ENCODE peak calls at places on chromosomes 16 and 17, in ten cellular contexts. S is transverse colon, T is neural progenitor cell, C is OCI-LY7, L is heart right ventricle, H is MM.1S, N is breast epithelium, X is GM23338, O is IMR-90, A is right lobe of liver. G is an unnamed sample.

GRCh38 chr16:66519974-66520373 is 29.9 kb downstream of the TK2 start:
- DNase-seq in A (no peak), X (no peak), O (no peak), L (no peak), T (no peak), S (no peak), C (no peak), H (no peak), N (no peak), G (no peak)

GRCh38 chr16:77212736-77213541 is 13.7 kb downstream of the SYCE1L start:
- DNase-seq in C (peak; percentile 55), T (peak; percentile 74), H (peak; percentile 19), S (peak; percentile 75), N (peak; percentile 65), L (peak; percentile 53), A (peak; percentile 77), O (no peak), X (peak; percentile 84), G (no peak)

GRCh38 chr17:60627113-60627512 is 27.1 kb downstream of the PPM1D start:
- DNase-seq in H (no peak), C (no peak), T (no peak), S (no peak), X (no peak), L (no peak), O (no peak), A (no peak), N (no peak), G (no peak)

GRCh38 chr16:4318171-4318910 is 2.5 kb downstream of the GLIS2 start:
- DNase-seq in A (no peak), N (no peak), X (no peak), O (no peak), S (no peak), L (no peak), C (no peak), T (peak; percentile 43), H (no peak), G (no peak)

GRCh38 chr17:61175298-61176142 is 224.1 kb upstream of the TBX2 start:
- DNase-seq in L (no peak), S (no peak), X (no peak), T (no peak), H (no peak), A (no peak), O (no peak), C (no peak), N (no peak), G (no peak)

GRCh38 chr17:38674013-38674748 is 576 bp downstream of the EPOP start:
- DNase-seq in N (no peak), O (no peak), H (peak; percentile 29), C (peak; percentile 56), X (peak; percentile 53), T (peak; percentile 65), L (peak; percentile 25), A (peak; percentile 35), S (peak; percentile 22), G (peak; percentile 35)

GRCh38 chr17:63035271-63035670 is 69.2 kb downstream of the TANC2 start:
- DNase-seq in X (no peak), S (no peak), N (no peak), L (no peak), T (no peak), O (peak; percentile 90), C (no peak), H (no peak), A (no peak), G (no peak)

GRCh38 chr17:35345926-35346771 is 27.3 kb downstream of the SLFN11 start:
- DNase-seq in A (peak; percentile 69), T (peak; percentile 38), S (peak; percentile 54), O (peak; percentile 53), X (peak; percentile 72), C (no peak), H (no peak), L (peak; percentile 78), N (no peak), G (peak; percentile 78)

GRCh38 chr17:8162997-8163977 is 539 bp upstream of the VAMP2 start:
- DNase-seq in X (peak; percentile 89), H (no peak), C (no peak), S (peak; percentile 45), T (peak; percentile 70), N (no peak), L (no peak), A (peak; percentile 64), O (no peak), G (peak; percentile 57)

GRCh38 chr16:67673712-67674580 is 7.3 kb downstream of the C16orf86 start:
- DNase-seq in N (no peak), C (no peak), O (no peak), X (no peak), H (no peak), T (no peak), A (peak; percentile 90), S (peak; percentile 82), L (peak; percentile 76), G (no peak)

GRCh38 chr17:35189291-35189690 is 4.9 kb downstream of the SLC35G3 start:
- DNase-seq in S (no peak), T (no peak), L (no peak), O (no peak), C (no peak), X (no peak), N (no peak), H (no peak), A (no peak), G (no peak)

GRCh38 chr16:82936941-82937551 is 310.3 kb downstream of the CDH13 start:
- DNase-seq in N (no peak), A (no peak), T (no peak), L (no peak), H (no peak), S (no peak), C (no peak), O (peak; percentile 87), X (no peak), G (no peak)

GRCh38 chr17:30476726-30477082 is 504 bp upstream of the GOSR1 start:
- DNase-seq in L (no peak), H (no peak), C (peak; percentile 11), N (no peak), X (peak; percentile 58), T (peak; percentile 31), S (no peak), O (peak; percentile 7), A (no peak), G (no peak)

GRCh38 chr17:58577696-58578095 is 63.3 kb upstream of the MTMR4 start:
- DNase-seq in L (peak; percentile 23), A (peak; percentile 45), N (no peak), C (peak; percentile 79), H (peak; percentile 84), X (peak; percentile 90), S (peak; percentile 23), O (peak; percentile 36), T (peak; percentile 86), G (peak; percentile 48)

GRCh38 chr17:64156670-64157069 is 26.7 kb upstream of the ERN1 start:
- DNase-seq in X (no peak), A (no peak), L (peak; percentile 34), C (no peak), N (no peak), H (no peak), S (no peak), O (no peak), T (peak; percentile 21), G (no peak)

GRCh38 chr17:82100502-82101298 is 2.7 kb upstream of the FASN start:
- DNase-seq in L (peak; percentile 14), H (no peak), N (peak; percentile 84), S (no peak), T (no peak), A (peak; percentile 24), X (no peak), O (no peak), C (no peak), G (no peak)

GRCh38 chr17:59155439-59156177 is at the start of gene PRR11:
- DNase-seq in C (peak; percentile 99), O (peak; percentile 100), T (peak; percentile 99), S (peak; percentile 95), N (peak; percentile 91), X (peak; percentile 99), H (peak; percentile 99), A (peak; percentile 91), L (peak; percentile 85), G (peak; percentile 98)

GRCh38 chr17:4534928-4535666 is 20.1 kb downstream of the MYBBP1A start:
- DNase-seq in S (no peak), C (no peak), O (no peak), A (peak; percentile 24), N (no peak), L (no peak), X (peak; percentile 43), H (no peak), T (no peak), G (no peak)
- H3K27ac ChIP-seq in S (peak overlapping the region; percentile 45), C (no peak overlapping the region), O (no peak overlapping the region), A (no peak overlapping the region), N (peak overlapping the region; percentile 90), L (no peak overlapping the region), X (no peak overlapping the region), H (no peak overlapping the region), T (no peak overlapping the region), G (no peak overlapping the region)

DNA sequence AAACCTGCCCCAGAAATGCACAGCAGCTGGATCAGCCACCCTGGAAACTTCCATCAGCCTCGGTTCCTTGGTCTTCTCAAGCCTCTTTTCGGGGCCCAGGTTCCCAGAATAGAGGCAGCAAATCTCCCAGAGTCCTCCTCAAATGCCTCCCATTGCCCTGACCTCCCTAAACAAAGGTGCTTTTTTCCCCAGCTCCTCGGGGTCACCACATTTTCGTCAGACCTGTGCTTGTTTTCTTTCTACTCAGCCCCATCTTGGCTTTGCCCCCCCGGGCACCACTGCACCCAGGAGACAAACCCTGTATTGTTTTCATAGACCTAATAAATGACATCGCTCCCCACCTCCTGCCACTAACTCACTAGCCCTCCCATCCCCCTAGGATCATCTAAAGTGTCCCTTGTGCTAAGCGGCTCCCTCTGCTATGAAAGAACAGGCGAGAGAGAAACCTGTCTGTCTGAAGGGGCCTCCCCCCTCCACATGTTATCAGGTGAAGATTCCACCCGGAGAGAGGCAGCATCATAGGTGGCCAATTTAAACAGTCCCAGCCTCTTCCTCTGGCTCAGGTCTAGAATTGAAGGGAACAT is 451.1 kb downstream of the SOX9 start:
- DNase-seq in H (no peak), X (no peak), L (no peak), S (no peak), T (no peak), A (no peak), N (no peak), O (no peak), C (no peak), G (no peak)
- H3K4me1 ChIP-seq in H (peaks cover 7% of the 10 kb centered on the region), X (peaks cover 11% of the 10 kb centered on the region), L (no peaks in the 10 kb centered on the region), S (peaks cover 12% of the 10 kb centered on the region), T (peaks cover 29% of the 10 kb centered on the region), A (no peaks in the 10 kb centered on the region), N (no peaks in the 10 kb centered on the region), O (peaks cover 20% of the 10 kb centered on the region), C (no peaks in the 10 kb centered on the region), G (peaks cover 5% of the 10 kb centered on the region)

GRCh38 chr17:31512796-31513195 is 121.3 kb downstream of the RAB11FIP4 start:
- DNase-seq in T (no peak), H (no peak), X (no peak), S (no peak), A (no peak), C (no peak), L (no peak), O (no peak), N (no peak), G (no peak)
- H3K27ac ChIP-seq in T (no peak overlapping the region), H (no peak overlapping the region), X (no peak overlapping the region), S (no peak overlapping the region), A (no peak overlapping the region), C (no peak overlapping the region), L (no peak overlapping the region), O (no peak overlapping the region), N (no peak overlapping the region), G (no peak overlapping the region)

DNA sequence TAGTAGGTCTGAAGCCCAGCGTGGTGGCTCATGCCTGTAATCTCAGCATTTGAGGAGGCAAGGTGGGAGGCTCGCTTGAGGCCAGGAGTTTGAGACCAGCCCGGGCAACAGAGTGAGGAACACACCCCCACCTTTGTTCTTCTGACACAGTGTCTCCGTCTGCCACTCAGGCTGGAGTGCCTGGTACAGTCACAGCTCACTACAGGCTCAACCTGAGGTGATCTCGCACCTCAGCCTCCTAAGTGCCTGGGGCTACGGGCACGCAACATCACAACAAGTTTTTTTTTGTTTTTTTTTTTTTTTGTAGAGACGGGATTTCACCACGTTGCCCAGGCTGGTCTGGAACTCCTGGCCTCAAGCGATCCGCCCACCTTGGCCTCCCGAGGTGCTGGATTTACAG is 6.7 kb upstream of the TLCD3A start:
- DNase-seq in S (no peak), O (no peak), X (no peak), H (no peak), L (no peak), C (no peak), N (no peak), T (no peak), A (no peak), G (no peak)
- H3K4me1 ChIP-seq in S (peaks cover under 1% of the 10 kb centered on the region), O (peaks cover 7% of the 10 kb centered on the region), X (peaks cover 13% of the 10 kb centered on the region), H (no peaks in the 10 kb centered on the region), L (no peaks in the 10 kb centered on the region), C (no peaks in the 10 kb centered on the region), N (no peaks in the 10 kb centered on the region), T (peaks cover 14% of the 10 kb centered on the region), A (no peaks in the 10 kb centered on the region), G (no peaks in the 10 kb centered on the region)